ENCODE peak calls at places on chromosomes 6 and 20, in four cellular contexts. H is naive thymus-derived CD4-positive, alpha-beta T cell; B is Right ventricle myocardium superior; T is sciatic nerve. Q is an unnamed sample.

GRCh38 chr6:63347599-63347998 is 27.8 kb upstream of the LGSN start:
- ATAC-seq in H (no peak), B (no peak), T (no peak), Q (no peak)

GRCh38 chr20:59972037-59972801 is 14.0 kb downstream of the CDH26 start:
- ATAC-seq in H (no peak), B (no peak), T (no peak), Q (no peak)

GRCh38 chr6:39841291-39841690 is 49.1 kb downstream of the DAAM2 start:
- ATAC-seq in H (no peak), B (no peak), T (no peak), Q (no peak)

GRCh38 chr20:20797521-20798310 is 85.3 kb upstream of the RALGAPA2 start:
- ATAC-seq in H (no peak), B (no peak), T (no peak), Q (no peak)

GRCh38 chr20:62969179-62969760 is 16.8 kb downstream of the SLC17A9 start:
- ATAC-seq in H (no peak), B (no peak), T (no peak), Q (no peak)

GRCh38 chr20:48360338-48360698 is 467.5 kb downstream of the PREX1 start:
- ATAC-seq in H (no peak), B (no peak), T (no peak), Q (no peak)

GRCh38 chr6:55277628-55278003 is 49.7 kb upstream of the GFRAL start:
- ATAC-seq in H (no peak), B (peak; percentile 65), T (no peak), Q (no peak)

GRCh38 chr6:8389034-8389818 is 46.1 kb downstream of the SLC35B3 start:
- ATAC-seq in H (no peak), B (no peak), T (no peak), Q (no peak)

GRCh38 chr6:143707702-143708101 is 29.9 kb downstream of the PHACTR2 start:
- ATAC-seq in H (no peak), B (no peak), T (no peak), Q (no peak)

GRCh38 chr6:33372532-33373123 is 19.0 kb upstream of the KIFC1 start:
- ATAC-seq in H (no peak), B (no peak), T (no peak), Q (no peak)

GRCh38 chr6:16712250-16712930 is 48.9 kb downstream of the ATXN1 start:
- ATAC-seq in H (peak; percentile 67), B (peak; percentile 24), T (peak; percentile 41), Q (no peak)

GRCh38 chr6:154161689-154162088 is 122.6 kb downstream of the OPRM1 start:
- ATAC-seq in H (no peak), B (peak; percentile 29), T (no peak), Q (no peak)